ENCODE peak calls at places on chromosomes 12 and 14, in four cellular contexts. M is WTC11, T is AG08395, F is fibroblast of lung. W is an unnamed sample.

GRCh38 chr12:19575307-19576243 is 136.3 kb downstream of the AEBP2 start:
- DNase-seq in M (no peak), T (peak; percentile 34), F (peak; percentile 60), W (no peak)

GRCh38 chr12:44626883-44627282 is 249.2 kb downstream of the NELL2 start:
- DNase-seq in M (no peak), T (no peak), F (no peak), W (no peak)

GRCh38 chr14:99628832-99629618 is 15.9 kb upstream of the HHIPL1 start:
- DNase-seq in M (peak; percentile 84), T (peak; percentile 87), F (peak; percentile 68), W (peak; percentile 88)

GRCh38 chr12:50932787-50933280 is 19.5 kb upstream of the HIGD1C start:
- DNase-seq in M (no peak), T (no peak), F (no peak), W (no peak)

GRCh38 chr14:64234877-64235651 is 59.1 kb downstream of the ESR2 start:
- DNase-seq in M (no peak), T (no peak), F (peak; percentile 44), W (peak; percentile 96)

GRCh38 chr14:99119554-99119953 is 152.4 kb downstream of the BCL11B start:
- DNase-seq in M (no peak), T (no peak), F (no peak), W (no peak)

GRCh38 chr14:61512508-61512907 is 182.8 kb upstream of the HIF1A start:
- DNase-seq in M (no peak), T (peak; percentile 50), F (peak; percentile 72), W (no peak)

GRCh38 chr12:7066596-7066995 is 6.1 kb downstream of the C1S start:
- DNase-seq in M (no peak), T (no peak), F (no peak), W (no peak)

GRCh38 chr12:100398307-100398706 is 41.4 kb downstream of the SLC17A8 start:
- DNase-seq in M (no peak), T (no peak), F (no peak), W (no peak)

GRCh38 chr14:21087294-21088091 is 11.0 kb downstream of the ZNF219 start:
- DNase-seq in M (peak; percentile 34), T (peak; percentile 87), F (peak; percentile 96), W (peak; percentile 84)

GRCh38 chr14:103693514-103693913 is 21.7 kb downstream of the XRCC3 start:
- DNase-seq in M (no peak), T (no peak), F (no peak), W (no peak)

GRCh38 chr12:50765325-50765911 is 1.5 kb downstream of the ATF1 start:
- DNase-seq in M (peak; percentile 23), T (peak; percentile 69), F (peak; percentile 66), W (peak; percentile 75)

GRCh38 chr12:109951751-109952150 is 44.4 kb downstream of the GIT2 start:
- DNase-seq in M (no peak), T (no peak), F (peak; percentile 73), W (no peak)

GRCh38 chr12:69052613-69053408 is 119.8 kb upstream of the CPM start:
- DNase-seq in M (peak; percentile 16), T (peak; percentile 75), F (peak; percentile 73), W (no peak)

GRCh38 chr12:53750812-53751335 is 905 bp downstream of the CISTR start:
- DNase-seq in M (peak; percentile 52), T (no peak), F (no peak), W (peak; percentile 72)

GRCh38 chr14:22791302-22791701 is 23.9 kb downstream of the SLC7A7 start:
- DNase-seq in M (no peak), T (peak; percentile 73), F (peak; percentile 53), W (no peak)

GRCh38 chr12:28027947-28028724 is 55.6 kb upstream of the PTHLH start:
- DNase-seq in M (no peak), T (no peak), F (peak; percentile 26), W (no peak)

GRCh38 chr12:53737951-53738833 is 10.9 kb upstream of the CALCOCO1 start:
- DNase-seq in M (peak; percentile 85), T (no peak), F (no peak), W (no peak)

W was measured in Karpas-422.